ENCODE peak calls at places on chromosomes 11 and 22, in ten cellular contexts. One of them, this sample, is unnamed.

GRCh38 chr11:96293583-96293982 is 49.4 kb downstream of the MAML2 start:
- ATAC-seq in heart right ventricle: no peak
- ATAC-seq in CD4-positive, CD25-positive, alpha-beta regulatory T cell: peak
- ATAC-seq in K562: no peak
- ATAC-seq in RWPE2: no peak
- ATAC-seq in stimulated activated effector memory CD8-positive, alpha-beta T cell treated with anti-CD3 and anti-CD28 coated beads, Interleukin-12 subunit alpha, Interleukin-12 subunit beta, amount 100 ng/mL, for 72 hours: peak
- ATAC-seq in activated CD4-positive, alpha-beta T cell treated with anti-CD3 and anti-CD28 coated beads for 36 hours: peak
- ATAC-seq in right lobe of liver: peak
- ATAC-seq in activated T-cell treated with anti-CD3 and anti-CD28 coated beads, Interleukin-2, amount 50 U/mL, for 4 hours: peak
- ATAC-seq in natural killer cell: peak
- ATAC-seq in this sample: peak

GRCh38 chr22:26751217-26751616 is 93.8 kb downstream of the MIAT start:
- ATAC-seq in heart right ventricle: peak
- ATAC-seq in CD4-positive, CD25-positive, alpha-beta regulatory T cell: no peak
- ATAC-seq in K562: no peak
- ATAC-seq in RWPE2: no peak
- ATAC-seq in stimulated activated effector memory CD8-positive, alpha-beta T cell treated with anti-CD3 and anti-CD28 coated beads, Interleukin-12 subunit alpha, Interleukin-12 subunit beta, amount 100 ng/mL, for 72 hours: no peak
- ATAC-seq in activated CD4-positive, alpha-beta T cell treated with anti-CD3 and anti-CD28 coated beads for 36 hours: no peak
- ATAC-seq in right lobe of liver: peak
- ATAC-seq in activated T-cell treated with anti-CD3 and anti-CD28 coated beads, Interleukin-2, amount 50 U/mL, for 4 hours: no peak
- ATAC-seq in natural killer cell: no peak
- ATAC-seq in this sample: no peak

GRCh38 chr11:47003180-47003877 is 66.8 kb downstream of the CSTPP1 start:
- ATAC-seq in heart right ventricle: no peak
- ATAC-seq in CD4-positive, CD25-positive, alpha-beta regulatory T cell: no peak
- ATAC-seq in K562: peak
- ATAC-seq in RWPE2: no peak
- ATAC-seq in stimulated activated effector memory CD8-positive, alpha-beta T cell treated with anti-CD3 and anti-CD28 coated beads, Interleukin-12 subunit alpha, Interleukin-12 subunit beta, amount 100 ng/mL, for 72 hours: peak
- ATAC-seq in activated CD4-positive, alpha-beta T cell treated with anti-CD3 and anti-CD28 coated beads for 36 hours: peak
- ATAC-seq in right lobe of liver: peak
- ATAC-seq in activated T-cell treated with anti-CD3 and anti-CD28 coated beads, Interleukin-2, amount 50 U/mL, for 4 hours: no peak
- ATAC-seq in natural killer cell: no peak
- ATAC-seq in this sample: peak

GRCh38 chr11:63510360-63511130 is 4.7 kb downstream of the LGALS12 start:
- ATAC-seq in heart right ventricle: peak
- ATAC-seq in CD4-positive, CD25-positive, alpha-beta regulatory T cell: no peak
- ATAC-seq in K562: no peak
- ATAC-seq in RWPE2: no peak
- ATAC-seq in stimulated activated effector memory CD8-positive, alpha-beta T cell treated with anti-CD3 and anti-CD28 coated beads, Interleukin-12 subunit alpha, Interleukin-12 subunit beta, amount 100 ng/mL, for 72 hours: no peak
- ATAC-seq in activated CD4-positive, alpha-beta T cell treated with anti-CD3 and anti-CD28 coated beads for 36 hours: no peak
- ATAC-seq in right lobe of liver: peak
- ATAC-seq in activated T-cell treated with anti-CD3 and anti-CD28 coated beads, Interleukin-2, amount 50 U/mL, for 4 hours: no peak
- ATAC-seq in natural killer cell: no peak
- ATAC-seq in this sample: no peak

GRCh38 chr11:62881579-62882427 is 1.1 kb downstream of the SLC3A2 start:
- ATAC-seq in heart right ventricle: peak
- ATAC-seq in CD4-positive, CD25-positive, alpha-beta regulatory T cell: peak
- ATAC-seq in K562: peak
- ATAC-seq in RWPE2: peak
- ATAC-seq in stimulated activated effector memory CD8-positive, alpha-beta T cell treated with anti-CD3 and anti-CD28 coated beads, Interleukin-12 subunit alpha, Interleukin-12 subunit beta, amount 100 ng/mL, for 72 hours: peak
- ATAC-seq in activated CD4-positive, alpha-beta T cell treated with anti-CD3 and anti-CD28 coated beads for 36 hours: peak
- ATAC-seq in right lobe of liver: peak
- ATAC-seq in activated T-cell treated with anti-CD3 and anti-CD28 coated beads, Interleukin-2, amount 50 U/mL, for 4 hours: peak
- ATAC-seq in natural killer cell: peak
- ATAC-seq in this sample: peak

GRCh38 chr11:75339685-75340409 is 11.6 kb downstream of the ARRB1 start:
- ATAC-seq in heart right ventricle: peak
- ATAC-seq in CD4-positive, CD25-positive, alpha-beta regulatory T cell: no peak
- ATAC-seq in K562: no peak
- ATAC-seq in RWPE2: no peak
- ATAC-seq in stimulated activated effector memory CD8-positive, alpha-beta T cell treated with anti-CD3 and anti-CD28 coated beads, Interleukin-12 subunit alpha, Interleukin-12 subunit beta, amount 100 ng/mL, for 72 hours: no peak
- ATAC-seq in activated CD4-positive, alpha-beta T cell treated with anti-CD3 and anti-CD28 coated beads for 36 hours: peak
- ATAC-seq in right lobe of liver: peak
- ATAC-seq in activated T-cell treated with anti-CD3 and anti-CD28 coated beads, Interleukin-2, amount 50 U/mL, for 4 hours: no peak
- ATAC-seq in natural killer cell: no peak
- ATAC-seq in this sample: peak

GRCh38 chr11:108302121-108302785 is 79.4 kb downstream of the ATM start:
- ATAC-seq in heart right ventricle: no peak
- ATAC-seq in CD4-positive, CD25-positive, alpha-beta regulatory T cell: no peak
- ATAC-seq in K562: no peak
- ATAC-seq in RWPE2: no peak
- ATAC-seq in stimulated activated effector memory CD8-positive, alpha-beta T cell treated with anti-CD3 and anti-CD28 coated beads, Interleukin-12 subunit alpha, Interleukin-12 subunit beta, amount 100 ng/mL, for 72 hours: peak
- ATAC-seq in activated CD4-positive, alpha-beta T cell treated with anti-CD3 and anti-CD28 coated beads for 36 hours: peak
- ATAC-seq in right lobe of liver: peak
- ATAC-seq in activated T-cell treated with anti-CD3 and anti-CD28 coated beads, Interleukin-2, amount 50 U/mL, for 4 hours: peak
- ATAC-seq in natural killer cell: no peak
- ATAC-seq in this sample: peak

GRCh38 chr11:26947379-26947844 is 46.5 kb upstream of the FIBIN start:
- ATAC-seq in heart right ventricle: peak
- ATAC-seq in CD4-positive, CD25-positive, alpha-beta regulatory T cell: no peak
- ATAC-seq in K562: no peak
- ATAC-seq in RWPE2: peak
- ATAC-seq in stimulated activated effector memory CD8-positive, alpha-beta T cell treated with anti-CD3 and anti-CD28 coated beads, Interleukin-12 subunit alpha, Interleukin-12 subunit beta, amount 100 ng/mL, for 72 hours: no peak
- ATAC-seq in activated CD4-positive, alpha-beta T cell treated with anti-CD3 and anti-CD28 coated beads for 36 hours: no peak
- ATAC-seq in right lobe of liver: peak
- ATAC-seq in activated T-cell treated with anti-CD3 and anti-CD28 coated beads, Interleukin-2, amount 50 U/mL, for 4 hours: no peak
- ATAC-seq in natural killer cell: no peak
- ATAC-seq in this sample: no peak

GRCh38 chr11:123194308-123195181 is 503 bp downstream of the CLMP start:
- ATAC-seq in heart right ventricle: peak
- ATAC-seq in CD4-positive, CD25-positive, alpha-beta regulatory T cell: no peak
- ATAC-seq in K562: no peak
- ATAC-seq in RWPE2: peak
- ATAC-seq in stimulated activated effector memory CD8-positive, alpha-beta T cell treated with anti-CD3 and anti-CD28 coated beads, Interleukin-12 subunit alpha, Interleukin-12 subunit beta, amount 100 ng/mL, for 72 hours: no peak
- ATAC-seq in activated CD4-positive, alpha-beta T cell treated with anti-CD3 and anti-CD28 coated beads for 36 hours: no peak
- ATAC-seq in right lobe of liver: no peak
- ATAC-seq in activated T-cell treated with anti-CD3 and anti-CD28 coated beads, Interleukin-2, amount 50 U/mL, for 4 hours: peak
- ATAC-seq in natural killer cell: no peak
- ATAC-seq in this sample: no peak

GRCh38 chr22:45518580-45518991 is 15.9 kb downstream of the FBLN1 start:
- ATAC-seq in heart right ventricle: no peak
- ATAC-seq in CD4-positive, CD25-positive, alpha-beta regulatory T cell: no peak
- ATAC-seq in K562: no peak
- ATAC-seq in RWPE2: peak
- ATAC-seq in stimulated activated effector memory CD8-positive, alpha-beta T cell treated with anti-CD3 and anti-CD28 coated beads, Interleukin-12 subunit alpha, Interleukin-12 subunit beta, amount 100 ng/mL, for 72 hours: no peak
- ATAC-seq in activated CD4-positive, alpha-beta T cell treated with anti-CD3 and anti-CD28 coated beads for 36 hours: no peak
- ATAC-seq in right lobe of liver: no peak
- ATAC-seq in activated T-cell treated with anti-CD3 and anti-CD28 coated beads, Interleukin-2, amount 50 U/mL, for 4 hours: no peak
- ATAC-seq in natural killer cell: no peak
- ATAC-seq in this sample: no peak

GRCh38 chr11:115950660-115951059 is 446.4 kb upstream of the CADM1 start:
- ATAC-seq in heart right ventricle: no peak
- ATAC-seq in CD4-positive, CD25-positive, alpha-beta regulatory T cell: no peak
- ATAC-seq in K562: no peak
- ATAC-seq in RWPE2: no peak
- ATAC-seq in stimulated activated effector memory CD8-positive, alpha-beta T cell treated with anti-CD3 and anti-CD28 coated beads, Interleukin-12 subunit alpha, Interleukin-12 subunit beta, amount 100 ng/mL, for 72 hours: no peak
- ATAC-seq in activated CD4-positive, alpha-beta T cell treated with anti-CD3 and anti-CD28 coated beads for 36 hours: no peak
- ATAC-seq in right lobe of liver: no peak
- ATAC-seq in activated T-cell treated with anti-CD3 and anti-CD28 coated beads, Interleukin-2, amount 50 U/mL, for 4 hours: no peak
- ATAC-seq in natural killer cell: no peak
- ATAC-seq in this sample: no peak

GRCh38 chr11:121445071-121445768 is 6.9 kb upstream of the SORL1 start:
- ATAC-seq in heart right ventricle: no peak
- ATAC-seq in CD4-positive, CD25-positive, alpha-beta regulatory T cell: no peak
- ATAC-seq in K562: no peak
- ATAC-seq in RWPE2: no peak
- ATAC-seq in stimulated activated effector memory CD8-positive, alpha-beta T cell treated with anti-CD3 and anti-CD28 coated beads, Interleukin-12 subunit alpha, Interleukin-12 subunit beta, amount 100 ng/mL, for 72 hours: no peak
- ATAC-seq in activated CD4-positive, alpha-beta T cell treated with anti-CD3 and anti-CD28 coated beads for 36 hours: no peak
- ATAC-seq in right lobe of liver: no peak
- ATAC-seq in activated T-cell treated with anti-CD3 and anti-CD28 coated beads, Interleukin-2, amount 50 U/mL, for 4 hours: no peak
- ATAC-seq in natural killer cell: no peak
- ATAC-seq in this sample: no peak

GRCh38 chr11:36187618-36188017 is 101.6 kb downstream of the COMMD9 start:
- ATAC-seq in heart right ventricle: no peak
- ATAC-seq in CD4-positive, CD25-positive, alpha-beta regulatory T cell: no peak
- ATAC-seq in K562: no peak
- ATAC-seq in RWPE2: no peak
- ATAC-seq in stimulated activated effector memory CD8-positive, alpha-beta T cell treated with anti-CD3 and anti-CD28 coated beads, Interleukin-12 subunit alpha, Interleukin-12 subunit beta, amount 100 ng/mL, for 72 hours: no peak
- ATAC-seq in activated CD4-positive, alpha-beta T cell treated with anti-CD3 and anti-CD28 coated beads for 36 hours: no peak
- ATAC-seq in right lobe of liver: no peak
- ATAC-seq in activated T-cell treated with anti-CD3 and anti-CD28 coated beads, Interleukin-2, amount 50 U/mL, for 4 hours: no peak
- ATAC-seq in natural killer cell: no peak
- ATAC-seq in this sample: no peak

GRCh38 chr22:50242406-50242949 is 2.3 kb downstream of the TUBGCP6 start:
- ATAC-seq in heart right ventricle: no peak
- ATAC-seq in CD4-positive, CD25-positive, alpha-beta regulatory T cell: no peak
- ATAC-seq in K562: no peak
- ATAC-seq in RWPE2: no peak
- ATAC-seq in stimulated activated effector memory CD8-positive, alpha-beta T cell treated with anti-CD3 and anti-CD28 coated beads, Interleukin-12 subunit alpha, Interleukin-12 subunit beta, amount 100 ng/mL, for 72 hours: no peak
- ATAC-seq in activated CD4-positive, alpha-beta T cell treated with anti-CD3 and anti-CD28 coated beads for 36 hours: no peak
- ATAC-seq in right lobe of liver: no peak
- ATAC-seq in activated T-cell treated with anti-CD3 and anti-CD28 coated beads, Interleukin-2, amount 50 U/mL, for 4 hours: no peak
- ATAC-seq in natural killer cell: no peak
- ATAC-seq in this sample: no peak

GRCh38 chr11:82754410-82754809 is 20.7 kb upstream of the FAM181B start:
- ATAC-seq in heart right ventricle: no peak
- ATAC-seq in CD4-positive, CD25-positive, alpha-beta regulatory T cell: no peak
- ATAC-seq in K562: no peak
- ATAC-seq in RWPE2: no peak
- ATAC-seq in stimulated activated effector memory CD8-positive, alpha-beta T cell treated with anti-CD3 and anti-CD28 coated beads, Interleukin-12 subunit alpha, Interleukin-12 subunit beta, amount 100 ng/mL, for 72 hours: no peak
- ATAC-seq in activated CD4-positive, alpha-beta T cell treated with anti-CD3 and anti-CD28 coated beads for 36 hours: no peak
- ATAC-seq in right lobe of liver: no peak
- ATAC-seq in activated T-cell treated with anti-CD3 and anti-CD28 coated beads, Interleukin-2, amount 50 U/mL, for 4 hours: no peak
- ATAC-seq in natural killer cell: no peak
- ATAC-seq in this sample: no peak

GRCh38 chr11:67522338-67522737 is 908 bp downstream of the CABP2 start:
- ATAC-seq in heart right ventricle: no peak
- ATAC-seq in CD4-positive, CD25-positive, alpha-beta regulatory T cell: no peak
- ATAC-seq in K562: no peak
- ATAC-seq in RWPE2: no peak
- ATAC-seq in stimulated activated effector memory CD8-positive, alpha-beta T cell treated with anti-CD3 and anti-CD28 coated beads, Interleukin-12 subunit alpha, Interleukin-12 subunit beta, amount 100 ng/mL, for 72 hours: no peak
- ATAC-seq in activated CD4-positive, alpha-beta T cell treated with anti-CD3 and anti-CD28 coated beads for 36 hours: no peak
- ATAC-seq in right lobe of liver: no peak
- ATAC-seq in activated T-cell treated with anti-CD3 and anti-CD28 coated beads, Interleukin-2, amount 50 U/mL, for 4 hours: no peak
- ATAC-seq in natural killer cell: no peak
- ATAC-seq in this sample: no peak

GRCh38 chr22:23763579-23764331 is 965 bp downstream of the C22orf15 start:
- ATAC-seq in heart right ventricle: no peak
- ATAC-seq in CD4-positive, CD25-positive, alpha-beta regulatory T cell: peak
- ATAC-seq in K562: peak
- ATAC-seq in RWPE2: no peak
- ATAC-seq in stimulated activated effector memory CD8-positive, alpha-beta T cell treated with anti-CD3 and anti-CD28 coated beads, Interleukin-12 subunit alpha, Interleukin-12 subunit beta, amount 100 ng/mL, for 72 hours: peak
- ATAC-seq in activated CD4-positive, alpha-beta T cell treated with anti-CD3 and anti-CD28 coated beads for 36 hours: peak
- ATAC-seq in right lobe of liver: no peak
- ATAC-seq in activated T-cell treated with anti-CD3 and anti-CD28 coated beads, Interleukin-2, amount 50 U/mL, for 4 hours: peak
- ATAC-seq in natural killer cell: peak
- ATAC-seq in this sample: peak

This sample was measured in activated T-helper 17 cell treated with anti-CD3 and anti-CD28 coated beads, Interleukin-2, amount 50 U/mL, for 72 hours.